ENCODE peak calls at places on chromosomes 6 and 20, in five cellular contexts. R, S, M, C and O are unnamed samples.

GRCh38 chr20:23115823-23116222 is 29.7 kb upstream of the CD93 start:
- DNase-seq in S (no peak), M (no peak), R (no peak), C (no peak), O (no peak)

GRCh38 chr6:32970413-32971244 is 2.2 kb downstream of the BRD2 start:
- DNase-seq in C (peak), M (peak), R (peak), S (peak), O (no peak)

GRCh38 chr6:149755300-149756260 is 6.0 kb downstream of the PCMT1 start:
- DNase-seq in S (no peak), M (no peak), C (no peak), R (no peak), O (no peak)

GRCh38 chr20:63047946-63048345 is 41.2 kb upstream of the BHLHE23 start:
- DNase-seq in S (no peak), C (no peak), R (no peak), M (no peak), O (no peak)

GRCh38 chr20:38723982-38724602 is at the start of gene SLC32A1:
- DNase-seq in R (no peak), S (no peak), M (no peak), C (no peak), O (no peak)

GRCh38 chr6:31717499-31718222 is 2.5 kb downstream of the LY6G6D start:
- DNase-seq in C (no peak), R (peak), M (no peak), S (no peak), O (no peak)

GRCh38 chr6:154932562-154933027 is 62.5 kb upstream of the TIAM2 start:
- DNase-seq in M (peak), R (no peak), S (no peak), C (no peak), O (no peak)

GRCh38 chr6:38218235-38218634 is 398.7 kb downstream of the ZFAND3 start:
- DNase-seq in R (no peak), C (no peak), M (no peak), S (no peak), O (no peak)

GRCh38 chr20:47748851-47749250 is 36.4 kb downstream of the SULF2 start:
- DNase-seq in C (no peak), S (no peak), R (no peak), M (peak), O (no peak)

GRCh38 chr20:263701-264100 is 6.2 kb downstream of the DEFB132 start:
- DNase-seq in S (no peak), M (no peak), R (no peak), C (no peak), O (no peak)

GRCh38 chr6:123439371-123439770 is 197.4 kb downstream of the TRDN start:
- DNase-seq in R (no peak), S (no peak), C (no peak), M (no peak), O (no peak)

GRCh38 chr20:15154070-15154469 is 816.7 kb upstream of the FLRT3 start:
- DNase-seq in M (no peak), R (no peak), C (no peak), S (no peak), O (no peak)

GRCh38 chr6:52303178-52303577 is 18.6 kb upstream of the MCM3 start:
- DNase-seq in S (no peak), C (no peak), R (no peak), M (no peak), O (no peak)